ENCODE peak calls at places on chromosomes 1 and 21, in six cellular contexts. A is foreskin fibroblast; M is activated T-helper 9 cell treated with anti-CD3 and anti-CD28 coated beads, Interleukin-2, amount 50 U/mL, for 16 hours; I is naive thymus-derived CD8-positive, alpha-beta T cell; N is astrocyte of the spinal cord; Y is body of pancreas. X is an unnamed sample.

GRCh38 chr21:44845418-44846200 is 27.7 kb upstream of the SUMO3 start:
- DNase-seq in A (peak; percentile 77), M (peak; percentile 33), I (peak; percentile 34), N (peak; percentile 48), Y (peak; percentile 57), X (peak; percentile 33)

GRCh38 chr1:234938924-234939323 is 189.7 kb downstream of the TOMM20 start:
- DNase-seq in A (no peak), M (no peak), I (no peak), N (no peak), Y (no peak), X (no peak)

GRCh38 chr21:15014220-15014619 is 50.6 kb downstream of the NRIP1 start:
- DNase-seq in A (no peak), M (no peak), I (no peak), N (no peak), Y (no peak), X (no peak)

GRCh38 chr1:206498685-206499084 is 8.6 kb upstream of the RASSF5 start:
- DNase-seq in A (no peak), M (no peak), I (no peak), N (no peak), Y (no peak), X (no peak)

GRCh38 chr1:234719454-234720258 is 109.7 kb upstream of the IRF2BP2 start:
- DNase-seq in A (no peak), M (no peak), I (no peak), N (no peak), Y (peak; percentile 35), X (no peak)

GRCh38 chr1:18320051-18320450 is 160.7 kb upstream of the KLHDC7A start:
- DNase-seq in A (no peak), M (no peak), I (no peak), N (no peak), Y (peak; percentile 38), X (no peak)

GRCh38 chr1:43766086-43766784 is 58.9 kb downstream of the ST3GAL3 start:
- DNase-seq in A (no peak), M (no peak), I (no peak), N (no peak), Y (no peak), X (peak; percentile 42)

GRCh38 chr1:31576201-31576669 is at the start of gene TINAGL1:
- DNase-seq in A (peak; percentile 31), M (no peak), I (no peak), N (no peak), Y (peak; percentile 79), X (no peak)

GRCh38 chr21:34807146-34807880 is 138.5 kb downstream of the CLIC6 start:
- DNase-seq in A (peak; percentile 93), M (peak; percentile 56), I (no peak), N (peak; percentile 96), Y (no peak), X (no peak)

GRCh38 chr1:110326826-110327225 is 12.4 kb upstream of the RBM15 start:
- DNase-seq in A (no peak), M (no peak), I (no peak), N (no peak), Y (no peak), X (no peak)

GRCh38 chr1:48869116-48869893 is 92.6 kb upstream of the BEND5 start:
- DNase-seq in A (peak; percentile 50), M (no peak), I (no peak), N (no peak), Y (no peak), X (no peak)

GRCh38 chr1:197144570-197145325 is 1.7 kb downstream of the ASPM start:
- DNase-seq in A (peak; percentile 63), M (no peak), I (no peak), N (peak; percentile 61), Y (no peak), X (no peak)

GRCh38 chr1:145956776-145957442 is 908 bp downstream of the LIX1L start:
- DNase-seq in A (no peak), M (no peak), I (peak; percentile 28), N (peak; percentile 47), Y (peak; percentile 44), X (no peak)

GRCh38 chr1:227560393-227560792 is 3.0 kb upstream of the ZNF678 start:
- DNase-seq in A (no peak), M (no peak), I (no peak), N (no peak), Y (no peak), X (no peak)

GRCh38 chr1:54390655-54391054 is 15.5 kb downstream of the SSBP3 start:
- DNase-seq in A (no peak), M (no peak), I (no peak), N (no peak), Y (no peak), X (no peak)

GRCh38 chr1:13543927-13544556 is 30.2 kb upstream of the LRRC38 start:
- DNase-seq in A (no peak), M (no peak), I (no peak), N (peak; percentile 17), Y (peak; percentile 57), X (no peak)

GRCh38 chr1:39727932-39728317 is 10.8 kb upstream of the PPIE start:
- DNase-seq in A (no peak), M (no peak), I (no peak), N (no peak), Y (no peak), X (no peak)

GRCh38 chr21:41744028-41744940 is 22.6 kb downstream of the RIPK4 start:
- DNase-seq in A (peak; percentile 12), M (no peak), I (no peak), N (no peak), Y (no peak), X (no peak)

GRCh38 chr1:10710489-10710888 is 86.0 kb downstream of the CASZ1 start:
- DNase-seq in A (no peak), M (no peak), I (no peak), N (no peak), Y (no peak), X (no peak)

GRCh38 chr21:45927032-45927431 is 54.5 kb upstream of the COL6A1 start:
- DNase-seq in A (no peak), M (no peak), I (no peak), N (no peak), Y (no peak), X (no peak)

GRCh38 chr1:27111771-27112573 is 43.0 kb downstream of the SLC9A1 start:
- DNase-seq in A (peak; percentile 100), M (peak; percentile 31), I (peak; percentile 75), N (peak; percentile 98), Y (peak; percentile 86), X (no peak)

GRCh38 chr1:182347019-182347418 is 44.6 kb downstream of the GLUL start:
- DNase-seq in A (no peak), M (no peak), I (no peak), N (no peak), Y (no peak), X (no peak)

GRCh38 chr1:185969028-185969427 is 234.8 kb downstream of the HMCN1 start:
- DNase-seq in A (peak; percentile 74), M (no peak), I (no peak), N (peak; percentile 61), Y (no peak), X (no peak)

GRCh38 chr1:152981181-152981871 is 2.6 kb upstream of the SPRR1A start:
- DNase-seq in A (no peak), M (no peak), I (no peak), N (no peak), Y (no peak), X (no peak)

GRCh38 chr1:1306070-1306660 is 1.6 kb downstream of the ACAP3 start:
- DNase-seq in A (peak; percentile 62), M (no peak), I (no peak), N (no peak), Y (no peak), X (no peak)

GRCh38 chr1:17485280-17485679 is 45.8 kb upstream of the RCC2 start:
- DNase-seq in A (peak; percentile 29), M (no peak), I (no peak), N (no peak), Y (peak; percentile 23), X (no peak)

GRCh38 chr1:200223207-200223606 is 186.6 kb downstream of the ZNF281 start:
- DNase-seq in A (no peak), M (no peak), I (no peak), N (no peak), Y (no peak), X (no peak)